ENCODE peak calls at places on chromosomes 13 and 19, in five cellular contexts. One of them, this sample, is unnamed.

GRCh38 chr19:49890349-49891311 is 6.1 kb downstream of the IL4I1 start:
- DNase-seq in HCT116: no peak
- DNase-seq in H1: no peak
- DNase-seq in K562: peak; percentile 86
- DNase-seq in HepG2: no peak
- DNase-seq in this sample: no peak

GRCh38 chr13:44431150-44431549 is 57.5 kb downstream of the SERP2 start:
- DNase-seq in HCT116: no peak
- DNase-seq in H1: no peak
- DNase-seq in K562: no peak
- DNase-seq in HepG2: peak; percentile 70
- DNase-seq in this sample: no peak

GRCh38 chr13:79477968-79478367 is 3.0 kb upstream of the NDFIP2 start:
- DNase-seq in HCT116: no peak
- DNase-seq in H1: no peak
- DNase-seq in K562: no peak
- DNase-seq in HepG2: no peak
- DNase-seq in this sample: no peak

GRCh38 chr13:112972258-112972657 is 3.2 kb downstream of the MCF2L start:
- DNase-seq in HCT116: no peak
- DNase-seq in H1: no peak
- DNase-seq in K562: no peak
- DNase-seq in HepG2: no peak
- DNase-seq in this sample: no peak

GRCh38 chr13:49062297-49062896 is 86.7 kb downstream of the FNDC3A start:
- DNase-seq in HCT116: no peak
- DNase-seq in H1: no peak
- DNase-seq in K562: peak; percentile 30
- DNase-seq in HepG2: no peak
- DNase-seq in this sample: no peak

GRCh38 chr13:107305178-107305577 is 737.2 kb upstream of the ARGLU1 start:
- DNase-seq in HCT116: no peak
- DNase-seq in H1: no peak
- DNase-seq in K562: no peak
- DNase-seq in HepG2: no peak
- DNase-seq in this sample: no peak

GRCh38 chr13:95926231-95926630 is 127.0 kb downstream of the UGGT2 start:
- DNase-seq in HCT116: no peak
- DNase-seq in H1: no peak
- DNase-seq in K562: no peak
- DNase-seq in HepG2: no peak
- DNase-seq in this sample: no peak

GRCh38 chr13:74032325-74032724 is 101.9 kb downstream of the KLF12 start:
- DNase-seq in HCT116: no peak
- DNase-seq in H1: no peak
- DNase-seq in K562: no peak
- DNase-seq in HepG2: no peak
- DNase-seq in this sample: no peak

GRCh38 chr13:64488731-64489130 is 2741.4 kb downstream of the PCDH9 start:
- DNase-seq in HCT116: no peak
- DNase-seq in H1: no peak
- DNase-seq in K562: no peak
- DNase-seq in HepG2: no peak
- DNase-seq in this sample: no peak

GRCh38 chr13:32585625-32586021 is 629 bp upstream of the PDS5B start:
- DNase-seq in HCT116: no peak
- DNase-seq in H1: no peak
- DNase-seq in K562: no peak
- DNase-seq in HepG2: no peak
- DNase-seq in this sample: no peak

GRCh38 chr19:45958320-45958719 is 15.3 kb downstream of the NOVA2 start:
- DNase-seq in HCT116: no peak
- DNase-seq in H1: no peak
- DNase-seq in K562: no peak
- DNase-seq in HepG2: no peak
- DNase-seq in this sample: no peak

GRCh38 chr13:24306632-24307031 is 2.7 kb upstream of the C1QTNF9 start:
- DNase-seq in HCT116: no peak
- DNase-seq in H1: no peak
- DNase-seq in K562: no peak
- DNase-seq in HepG2: peak; percentile 13
- DNase-seq in this sample: no peak

GRCh38 chr13:60397693-60398437 is 845 bp downstream of the TDRD3 start:
- DNase-seq in HCT116: no peak
- DNase-seq in H1: no peak
- DNase-seq in K562: peak; percentile 50
- DNase-seq in HepG2: peak; percentile 35
- DNase-seq in this sample: no peak

DNA sequence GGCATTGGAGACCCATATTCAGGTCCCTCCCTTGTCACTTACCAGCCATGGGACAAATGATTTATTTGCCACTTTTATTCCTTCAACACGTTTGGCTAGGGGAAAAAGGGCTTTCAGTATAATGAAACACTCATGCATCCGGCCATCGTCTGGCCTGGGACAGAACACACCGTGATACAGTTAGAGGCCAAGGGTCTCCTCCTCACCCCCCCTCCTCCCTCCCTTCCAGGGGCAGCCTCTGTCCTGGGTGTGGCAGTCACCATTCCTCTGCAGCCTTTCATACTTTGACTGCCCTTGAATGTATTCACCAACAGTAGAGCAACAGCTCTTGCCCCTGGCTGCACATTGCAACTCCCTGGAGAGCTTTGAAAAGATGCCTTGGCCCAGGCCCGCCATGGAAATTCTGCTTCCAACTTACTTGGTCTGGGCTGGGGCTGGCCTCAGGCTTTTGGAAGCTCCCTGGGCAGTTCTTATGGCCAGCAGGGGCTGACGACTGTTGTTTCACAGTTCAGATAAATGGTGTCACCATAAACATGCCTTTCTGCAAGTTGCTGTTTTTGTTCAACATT is 3.0 kb downstream of the PAK4 start:
- DNase-seq in HCT116: no peak
- DNase-seq in H1: no peak
- DNase-seq in K562: no peak
- DNase-seq in HepG2: no peak
- DNase-seq in this sample: no peak
- H3K9ac ChIP-seq in HCT116: no peak overlapping the region
- H3K9ac ChIP-seq in H1: no peak overlapping the region
- H3K9ac ChIP-seq in K562: peak overlapping the region; percentile 50
- H3K9ac ChIP-seq in HepG2: no peak overlapping the region
- H3K9ac ChIP-seq in this sample: no peak overlapping the region

DNA sequence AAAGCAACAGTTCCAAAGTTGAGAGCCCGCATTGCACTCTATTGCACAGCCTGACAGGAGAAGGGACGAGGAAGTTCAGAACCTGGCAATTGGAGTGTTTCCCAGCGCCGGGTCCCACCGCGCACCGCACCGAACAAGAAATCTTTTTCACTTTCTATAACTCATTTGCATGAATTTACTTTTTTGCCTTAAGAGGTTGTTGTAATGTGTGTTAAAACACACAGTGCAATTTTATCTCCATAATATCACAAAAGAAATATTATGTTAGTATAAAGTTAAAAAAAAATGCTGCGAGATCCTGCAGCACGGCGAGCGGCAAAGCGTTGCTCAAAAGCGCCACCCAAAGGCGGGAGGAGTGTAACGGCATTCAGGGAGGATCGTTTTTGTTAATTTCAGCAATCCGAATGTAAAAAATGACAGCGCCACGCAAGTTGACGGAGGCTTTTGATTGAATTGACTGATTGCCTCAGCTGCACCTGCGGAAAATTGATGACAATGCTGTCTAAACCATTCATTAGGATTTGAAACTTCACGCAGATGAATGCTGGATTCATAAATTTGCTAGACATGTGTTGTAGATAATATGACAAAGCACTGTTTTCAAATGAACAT is 303.6 kb upstream of the ZNF507 start:
- DNase-seq in HCT116: no peak
- DNase-seq in H1: no peak
- DNase-seq in K562: peak; percentile 46
- DNase-seq in HepG2: peak; percentile 16
- DNase-seq in this sample: peak; percentile 72
- TF ChIP-seq EZH2 in HCT116: no peak
- TF ChIP-seq EZH2 in H1: no peak
- TF ChIP-seq EZH2 in K562: no peak
- TF ChIP-seq EZH2 in HepG2: no peak
- TF ChIP-seq EZH2 in this sample: no peak

GRCh38 chr19:34904846-34905527 is 21.7 kb upstream of the ZNF30 start:
- DNase-seq in HCT116: no peak
- DNase-seq in H1: no peak
- DNase-seq in K562: no peak
- DNase-seq in HepG2: no peak
- DNase-seq in this sample: no peak

GRCh38 chr19:34904521-34904845 is 22.2 kb upstream of the ZNF30 start:
- DNase-seq in HCT116: no peak
- DNase-seq in H1: no peak
- DNase-seq in K562: no peak
- DNase-seq in HepG2: no peak
- DNase-seq in this sample: no peak

DNA sequence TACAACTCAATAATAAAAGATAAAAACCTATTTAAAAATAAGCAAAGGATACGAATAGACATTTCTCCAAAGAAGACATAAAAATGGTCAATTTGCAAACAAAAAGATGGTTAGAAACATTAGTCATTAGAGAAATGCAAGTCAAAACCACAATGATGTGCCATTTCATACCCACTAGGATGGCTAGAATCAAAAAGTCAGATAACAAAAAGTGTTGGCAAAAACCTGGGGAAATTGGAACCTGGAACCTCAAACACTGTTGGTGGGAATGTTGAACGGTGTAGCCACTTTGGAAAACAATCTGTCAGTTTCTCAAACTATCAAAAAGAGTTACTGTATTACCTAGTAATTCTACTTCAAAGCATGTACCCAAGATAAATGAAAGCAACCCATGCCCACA is 26.5 kb upstream of the ZNF30 start:
- DNase-seq in HCT116: no peak
- DNase-seq in H1: no peak
- DNase-seq in K562: no peak
- DNase-seq in HepG2: no peak
- DNase-seq in this sample: no peak
- TF ChIP-seq POLR2AphosphoS5 in HCT116: no peak
- TF ChIP-seq POLR2AphosphoS5 in H1: no peak
- TF ChIP-seq POLR2AphosphoS5 in K562: no peak
- TF ChIP-seq POLR2AphosphoS5 in HepG2: no peak
- TF ChIP-seq POLR2AphosphoS5 in this sample: no peak

GRCh38 chr19:2561895-2562294 is 86.0 kb downstream of the GADD45B start:
- DNase-seq in HCT116: no peak
- DNase-seq in H1: no peak
- DNase-seq in K562: no peak
- DNase-seq in HepG2: no peak
- DNase-seq in this sample: no peak
- H3K9ac ChIP-seq in HCT116: no peak overlapping the region
- H3K9ac ChIP-seq in H1: no peak overlapping the region
- H3K9ac ChIP-seq in K562: peak overlapping the region; percentile 26
- H3K9ac ChIP-seq in HepG2: peak overlapping the region; percentile 60
- H3K9ac ChIP-seq in this sample: no peak overlapping the region

DNA sequence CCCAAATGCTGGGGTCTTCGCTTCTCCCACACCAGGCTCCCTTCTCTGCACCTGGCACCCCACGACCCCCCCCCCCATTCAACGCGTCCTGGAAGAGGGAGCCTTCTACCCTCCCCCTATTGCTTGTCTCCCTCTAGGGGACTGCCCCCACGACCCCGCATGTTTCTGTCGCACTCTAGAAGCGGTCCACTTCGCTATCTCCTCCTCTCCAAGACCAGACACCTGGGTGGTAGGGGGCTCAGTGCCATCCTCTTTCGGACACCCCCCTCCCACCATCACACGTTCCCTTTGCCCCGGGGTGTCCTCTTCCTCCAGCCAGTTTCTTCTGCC is 1.5 kb downstream of the TGFB1 start:
- DNase-seq in HCT116: no peak
- DNase-seq in H1: no peak
- DNase-seq in K562: no peak
- DNase-seq in HepG2: no peak
- DNase-seq in this sample: no peak
- TF ChIP-seq EZH2 in HCT116: no peak
- TF ChIP-seq EZH2 in H1: peak; percentile 49
- TF ChIP-seq EZH2 in K562: no peak
- TF ChIP-seq EZH2 in HepG2: no peak
- TF ChIP-seq EZH2 in this sample: no peak

DNA sequence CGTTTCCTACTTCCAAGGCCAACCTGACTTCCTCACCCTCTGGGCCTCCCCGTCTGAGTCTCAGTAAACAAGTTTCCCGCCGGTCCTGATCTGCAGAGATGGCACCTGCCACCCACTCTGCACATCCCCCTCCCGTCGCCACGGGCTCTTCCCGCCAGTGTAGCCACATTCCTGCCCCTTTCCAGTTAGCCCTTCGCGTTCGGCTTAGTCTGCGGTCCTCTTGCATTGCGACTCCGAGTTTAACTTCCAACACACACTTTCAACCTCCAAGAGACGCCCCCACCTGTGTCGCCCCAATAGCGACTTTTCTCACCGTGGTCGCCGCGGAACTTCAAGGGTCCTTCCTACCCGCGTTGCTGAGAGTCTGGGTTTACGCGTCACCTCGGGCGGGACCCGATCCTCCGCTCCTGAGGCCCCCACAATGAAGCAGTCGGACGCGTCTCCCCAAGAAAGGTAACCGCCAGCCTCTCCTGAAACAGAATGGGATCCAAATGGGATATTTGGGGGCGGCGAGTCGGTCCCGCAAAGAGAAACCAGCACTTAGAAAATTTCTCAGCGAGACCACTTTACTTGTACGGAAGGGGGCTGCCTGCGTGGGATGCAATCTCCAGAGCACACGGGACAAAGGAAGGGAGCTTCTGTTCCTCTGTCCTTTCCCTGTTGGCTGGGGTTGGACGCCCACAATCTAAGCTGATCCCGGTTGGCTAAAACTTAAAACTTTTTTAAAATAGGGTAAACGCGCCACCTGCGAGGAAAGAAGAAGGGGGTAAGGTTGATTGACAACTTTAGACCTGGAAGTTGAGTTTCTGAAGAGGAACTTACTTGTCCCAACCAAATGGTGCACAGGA is 1.0 kb upstream of the BSG start:
- DNase-seq in HCT116: no peak
- DNase-seq in H1: no peak
- DNase-seq in K562: peak; percentile 74
- DNase-seq in HepG2: peak; percentile 61
- DNase-seq in this sample: no peak
- TF ChIP-seq POLR2AphosphoS5 in HCT116: no peak
- TF ChIP-seq POLR2AphosphoS5 in H1: peak; percentile 54
- TF ChIP-seq POLR2AphosphoS5 in K562: peak; percentile 7
- TF ChIP-seq POLR2AphosphoS5 in HepG2: no peak
- TF ChIP-seq POLR2AphosphoS5 in this sample: peak; percentile 23